ENCODE peak calls at places on chromosomes 3 and 15, in nine cellular contexts. V is GM12865, P is uterus, U is endodermal cell, C is breast epithelium, R is kidney, N is AG04449, T is Peyer's patch, S is HCT116. G is an unnamed sample.

GRCh38 chr15:85667491-85668424 is 127.0 kb downstream of the KLHL25 start:
- DNase-seq in V (peak; percentile 85), P (peak; percentile 80), U (no peak), C (no peak), R (no peak), N (peak; percentile 97), T (no peak), S (peak; percentile 48), G (no peak)

GRCh38 chr3:157467165-157467564 is 30.5 kb downstream of the PTX3 start:
- DNase-seq in V (no peak), P (no peak), U (no peak), C (no peak), R (no peak), N (no peak), T (no peak), S (no peak), G (no peak)

GRCh38 chr3:31858439-31858838 is 122.6 kb downstream of the OSBPL10 start:
- DNase-seq in V (no peak), P (no peak), U (no peak), C (no peak), R (no peak), N (no peak), T (no peak), S (no peak), G (no peak)

GRCh38 chr3:100402150-100402706 is 889 bp downstream of the LNP1 start:
- DNase-seq in V (peak; percentile 35), P (no peak), U (no peak), C (no peak), R (no peak), N (no peak), T (no peak), S (no peak), G (no peak)

GRCh38 chr3:184531580-184532290 is 29.9 kb upstream of the EPHB3 start:
- DNase-seq in V (no peak), P (no peak), U (peak; percentile 20), C (no peak), R (no peak), N (no peak), T (no peak), S (no peak), G (no peak)

GRCh38 chr3:132225664-132226063 is 91.5 kb upstream of the ACP3 start:
- DNase-seq in V (no peak), P (no peak), U (no peak), C (no peak), R (no peak), N (no peak), T (no peak), S (no peak), G (no peak)

GRCh38 chr15:89379818-89380217 is 45.2 kb upstream of the POLG start:
- DNase-seq in V (no peak), P (no peak), U (peak; percentile 50), C (peak; percentile 64), R (no peak), N (no peak), T (no peak), S (no peak), G (no peak)

GRCh38 chr3:60599586-60599985 is 651.7 kb downstream of the FHIT start:
- DNase-seq in V (no peak), P (no peak), U (no peak), C (no peak), R (no peak), N (no peak), T (no peak), S (no peak), G (no peak)

GRCh38 chr15:95559875-95560394 is 770.6 kb upstream of the NR2F2 start:
- DNase-seq in V (no peak), P (peak; percentile 50), U (no peak), C (no peak), R (no peak), N (peak; percentile 65), T (no peak), S (peak; percentile 78), G (no peak)

GRCh38 chr15:43513550-43513949 is 3.9 kb upstream of the MAP1A start:
- DNase-seq in V (no peak), P (no peak), U (no peak), C (no peak), R (no peak), N (no peak), T (no peak), S (no peak), G (no peak)

GRCh38 chr3:47525617-47526016 is 12.1 kb upstream of the ELP6 start:
- DNase-seq in V (no peak), P (no peak), U (no peak), C (no peak), R (no peak), N (no peak), T (no peak), S (no peak), G (no peak)

GRCh38 chr3:157136647-157137387 is 23.1 kb downstream of the CCNL1 start:
- DNase-seq in V (no peak), P (no peak), U (no peak), C (peak; percentile 48), R (peak; percentile 65), N (no peak), T (no peak), S (no peak), G (no peak)

GRCh38 chr15:50880651-50881114 is 27.8 kb upstream of the AP4E1 start:
- DNase-seq in V (peak; percentile 86), P (no peak), U (no peak), C (no peak), R (no peak), N (no peak), T (no peak), S (no peak), G (no peak)

GRCh38 chr3:98779936-98780335 is 16.8 kb downstream of the ST3GAL6 start:
- DNase-seq in V (no peak), P (no peak), U (no peak), C (no peak), R (no peak), N (no peak), T (no peak), S (no peak), G (no peak)

GRCh38 chr3:15982667-15983145 is 184.9 kb upstream of the ANKRD28 start:
- DNase-seq in V (no peak), P (no peak), U (no peak), C (peak; percentile 26), R (no peak), N (peak; percentile 84), T (no peak), S (peak; percentile 10), G (no peak)

GRCh38 chr3:189563841-189564563 is 67.2 kb upstream of the TP63 start:
- DNase-seq in V (peak; percentile 88), P (no peak), U (no peak), C (no peak), R (no peak), N (peak; percentile 78), T (no peak), S (no peak), G (no peak)

DNA sequence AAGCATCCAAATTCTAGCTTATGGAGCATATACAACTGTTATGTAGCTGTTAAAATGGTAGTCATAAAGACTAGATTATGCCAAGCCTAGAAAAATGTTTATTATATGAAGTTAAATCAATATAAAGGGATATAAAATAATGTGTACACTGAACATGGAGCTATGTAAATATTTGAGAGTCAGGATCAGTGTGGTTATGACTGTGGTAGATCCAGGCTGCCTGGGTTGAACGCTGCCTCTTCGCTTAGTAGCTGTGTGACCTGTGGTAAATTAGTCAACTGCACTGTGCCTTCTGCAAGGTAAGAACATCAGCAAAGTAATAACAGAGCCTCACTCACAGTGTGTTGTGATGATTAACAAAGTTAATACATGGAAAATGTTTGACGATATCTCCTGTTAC is 212.2 kb downstream of the RBMS3 start:
- DNase-seq in V (no peak), P (no peak), U (no peak), C (no peak), R (no peak), N (no peak), T (no peak), S (no peak), G (no peak)
- TF ChIP-seq CTCF in V (no peak), P (no peak), U (no peak), C (no peak), R (no peak), N (no peak), T (no peak), S (no peak), G (no peak)

GRCh38 chr3:133695772-133696171 is 34.0 kb upstream of the TOPBP1 start:
- DNase-seq in V (no peak), P (no peak), U (no peak), C (no peak), R (no peak), N (no peak), T (no peak), S (no peak), G (no peak)

GRCh38 chr3:133697960-133698359 is 36.2 kb upstream of the TOPBP1 start:
- DNase-seq in V (no peak), P (no peak), U (no peak), C (no peak), R (no peak), N (no peak), T (no peak), S (no peak), G (no peak)

GRCh38 chr3:133694288-133695268 is 32.8 kb upstream of the TOPBP1 start:
- DNase-seq in V (no peak), P (no peak), U (no peak), C (no peak), R (no peak), N (no peak), T (no peak), S (no peak), G (no peak)

GRCh38 chr3:133691410-133692107 is 29.8 kb upstream of the TOPBP1 start:
- DNase-seq in V (no peak), P (no peak), U (no peak), C (no peak), R (no peak), N (no peak), T (no peak), S (no peak), G (no peak)

DNA sequence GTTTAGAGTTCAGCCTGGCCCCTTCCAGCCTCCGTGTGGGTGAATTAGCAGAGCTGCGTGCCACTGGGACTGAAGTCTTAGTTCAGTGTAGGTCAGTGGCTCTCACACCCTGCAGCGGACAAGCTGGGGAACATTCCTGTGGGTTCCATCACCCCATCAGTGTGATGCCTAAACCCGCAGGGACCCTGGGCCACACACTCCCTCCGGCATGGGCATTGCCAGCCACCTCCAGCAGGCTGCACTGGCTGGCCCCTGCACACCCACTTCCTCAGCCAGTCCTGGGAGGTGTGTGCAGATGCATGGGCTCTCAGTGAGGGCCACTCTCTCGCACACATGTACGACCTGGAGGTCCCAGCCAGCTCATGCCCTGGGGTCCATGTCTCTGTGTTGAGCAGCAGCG is 32.1 kb upstream of the TOPBP1 start:
- DNase-seq in V (no peak), P (no peak), U (no peak), C (no peak), R (no peak), N (no peak), T (no peak), S (no peak), G (no peak)
- TF ChIP-seq CTCF in V (no peak), P (no peak), U (no peak), C (no peak), R (no peak), N (no peak), T (no peak), S (no peak), G (no peak)

GRCh38 chr3:48929358-48930035 is 10.9 kb downstream of the ARIH2 start:
- DNase-seq in V (no peak), P (no peak), U (no peak), C (no peak), R (no peak), N (no peak), T (no peak), S (no peak), G (no peak)
- TF ChIP-seq CTCF in V (no peak), P (no peak), U (no peak), C (no peak), R (no peak), N (no peak), T (no peak), S (no peak), G (no peak)

GRCh38 chr15:92968926-92969664 is 69.0 kb downstream of the CHD2 start:
- DNase-seq in V (no peak), P (no peak), U (no peak), C (no peak), R (no peak), N (no peak), T (no peak), S (no peak), G (no peak)
- TF ChIP-seq CTCF in V (peak; percentile 4), P (no peak), U (peak; percentile 49), C (no peak), R (no peak), N (no peak), T (no peak), S (no peak), G (no peak)

G was measured in progenitor cell of endocrine pancreas.